ENCODE peak calls at places on chromosome 16, in ten cellular contexts. B is activated naive CD4-positive, alpha-beta T cell treated with anti-CD3 and anti-CD28 coated beads for 36 hours; V is cardiac muscle cell; E is NCI-H2081; Q is NCI-H146; M is effector memory CD4-positive, alpha-beta T cell; H is activated CD4-positive, alpha-beta T cell treated with anti-CD3 and anti-CD28 coated beads, Interleukin-2, amount 50 U/mL, for 4 hours; L is mammary epithelial cell; K is cerebellar cortex; N is NCI-H2029. O is an unnamed sample.
A peak's percentile ranks its signal among the peaks of the same experiment; 100 is the strongest.

GRCh38 chr16:10964891-10965326 is 20.5 kb downstream of the CLEC16A start:
- DNase-seq in B (peak; percentile 80), V (no peak), E (no peak), Q (no peak), M (peak; percentile 48), H (peak; percentile 62), L (no peak), K (no peak), N (no peak), O (no peak)

GRCh38 chr16:89620406-89620841 is 7.0 kb downstream of the DPEP1 start:
- DNase-seq in B (no peak), V (no peak), E (no peak), Q (no peak), M (no peak), H (no peak), L (no peak), K (no peak), N (no peak), O (no peak)

GRCh38 chr16:57775661-57776469 is 26.4 kb downstream of the KIFC3 start:
- DNase-seq in B (no peak), V (peak; percentile 88), E (peak; percentile 54), Q (peak; percentile 78), M (no peak), H (no peak), L (no peak), K (peak; percentile 35), N (no peak), O (peak; percentile 51)

GRCh38 chr16:66444049-66444481 is 17.0 kb downstream of the BEAN1 start:
- DNase-seq in B (no peak), V (no peak), E (no peak), Q (no peak), M (no peak), H (no peak), L (no peak), K (no peak), N (no peak), O (no peak)

GRCh38 chr16:55284718-55285099 is 39.3 kb upstream of the IRX6 start:
- DNase-seq in B (no peak), V (peak; percentile 70), E (no peak), Q (no peak), M (no peak), H (no peak), L (no peak), K (no peak), N (no peak), O (no peak)

GRCh38 chr16:62732101-62732500 is 695.9 kb upstream of the CDH8 start:
- DNase-seq in B (no peak), V (no peak), E (peak; percentile 8), Q (no peak), M (no peak), H (no peak), L (no peak), K (no peak), N (no peak), O (no peak)

GRCh38 chr16:49849037-49849436 is 6.9 kb downstream of the ZNF423 start:
- DNase-seq in B (no peak), V (no peak), E (no peak), Q (no peak), M (no peak), H (no peak), L (no peak), K (no peak), N (no peak), O (no peak)

GRCh38 chr16:84032458-84033178 is 10.0 kb downstream of the SLC38A8 start:
- DNase-seq in B (no peak), V (no peak), E (no peak), Q (peak; percentile 64), M (no peak), H (no peak), L (no peak), K (no peak), N (no peak), O (peak; percentile 81)

GRCh38 chr16:2500634-2500936 is 13.2 kb upstream of the ATP6V0C start:
- DNase-seq in B (no peak), V (no peak), E (no peak), Q (no peak), M (no peak), H (no peak), L (no peak), K (no peak), N (no peak), O (no peak)

GRCh38 chr16:19182487-19182886 is 14.4 kb downstream of the SYT17 start:
- DNase-seq in B (no peak), V (no peak), E (no peak), Q (no peak), M (no peak), H (no peak), L (no peak), K (no peak), N (no peak), O (no peak)

GRCh38 chr16:68033101-68033500 is 10.0 kb downstream of the DUS2 start:
- DNase-seq in B (no peak), V (no peak), E (no peak), Q (no peak), M (no peak), H (no peak), L (no peak), K (no peak), N (no peak), O (no peak)

GRCh38 chr16:57591086-57591869 is 37.2 kb upstream of the ADGRG1 start:
- DNase-seq in B (peak; percentile 89), V (peak; percentile 86), E (peak; percentile 33), Q (peak; percentile 49), M (peak; percentile 35), H (peak; percentile 52), L (peak; percentile 90), K (peak; percentile 69), N (peak; percentile 42), O (peak; percentile 68)

GRCh38 chr16:58070585-58070984 is 45.0 kb downstream of the MMP15 start:
- DNase-seq in B (no peak), V (no peak), E (no peak), Q (no peak), M (no peak), H (no peak), L (no peak), K (no peak), N (no peak), O (no peak)

GRCh38 chr16:20359997-20360396 is 7.5 kb upstream of the UMOD start:
- DNase-seq in B (peak; percentile 7), V (peak; percentile 47), E (no peak), Q (no peak), M (no peak), H (no peak), L (no peak), K (no peak), N (no peak), O (no peak)

GRCh38 chr16:46873201-46873600 is 11.0 kb upstream of the GPT2 start:
- DNase-seq in B (no peak), V (no peak), E (no peak), Q (no peak), M (no peak), H (no peak), L (no peak), K (no peak), N (no peak), O (no peak)

GRCh38 chr16:88192601-88193000 is 190.2 kb upstream of the ZNF469 start:
- DNase-seq in B (no peak), V (no peak), E (no peak), Q (no peak), M (no peak), H (no peak), L (no peak), K (no peak), N (no peak), O (no peak)

GRCh38 chr16:79213214-79213613 is 387.3 kb downstream of the MAF start:
- DNase-seq in B (no peak), V (no peak), E (no peak), Q (no peak), M (no peak), H (no peak), L (no peak), K (no peak), N (no peak), O (no peak)

GRCh38 chr16:12406158-12406557 is 397.5 kb downstream of the CPPED1 start:
- DNase-seq in B (no peak), V (no peak), E (no peak), Q (no peak), M (no peak), H (no peak), L (no peak), K (no peak), N (no peak), O (no peak)

O was measured in right cardiac atrium.